ENCODE peak calls at places on chromosomes 2 and 18, in nine cellular contexts. C is astrocyte of the hippocampus, L is T1000, Y is BE2C, G is suprapubic skin, R is OCI-M1, A is NAMALWA, H is foreskin keratinocyte, K is EH. O is an unnamed sample.

GRCh38 chr2:239488078-239488590 is 87.3 kb upstream of the HDAC4 start:
- DNase-seq in C (no peak), L (no peak), Y (no peak), G (no peak), R (no peak), A (no peak), H (no peak), K (no peak), O (no peak)

GRCh38 chr2:125870264-125870663 is 785.7 kb upstream of the GYPC start:
- DNase-seq in C (no peak), L (no peak), Y (no peak), G (no peak), R (no peak), A (no peak), H (no peak), K (no peak), O (no peak)

GRCh38 chr2:234483568-234484251 is 13.2 kb downstream of the ARL4C start:
- DNase-seq in C (peak; percentile 47), L (no peak), Y (no peak), G (no peak), R (peak; percentile 31), A (peak; percentile 60), H (no peak), K (peak; percentile 16), O (no peak)

GRCh38 chr2:96907405-96908041 is 37.6 kb upstream of the SEMA4C start:
- DNase-seq in C (peak; percentile 55), L (no peak), Y (peak; percentile 37), G (peak; percentile 83), R (peak; percentile 12), A (no peak), H (no peak), K (peak; percentile 78), O (peak; percentile 70)

GRCh38 chr2:75432761-75433361 is 127.9 kb downstream of the EVA1A start:
- DNase-seq in C (peak; percentile 86), L (no peak), Y (no peak), G (no peak), R (peak; percentile 5), A (peak; percentile 71), H (peak; percentile 26), K (peak; percentile 16), O (no peak)

GRCh38 chr18:10213526-10213925 is 240.9 kb upstream of the APCDD1 start:
- DNase-seq in C (peak; percentile 51), L (no peak), Y (no peak), G (no peak), R (peak; percentile 69), A (peak; percentile 79), H (peak; percentile 22), K (peak; percentile 54), O (no peak)

GRCh38 chr18:49846263-49846662 is 32.9 kb upstream of the ACAA2 start:
- DNase-seq in C (peak; percentile 26), L (no peak), Y (no peak), G (no peak), R (no peak), A (no peak), H (no peak), K (peak; percentile 67), O (no peak)

GRCh38 chr2:166658901-166659300 is 164.9 kb upstream of the SCN7A start:
- DNase-seq in C (no peak), L (no peak), Y (no peak), G (no peak), R (no peak), A (no peak), H (no peak), K (no peak), O (no peak)

GRCh38 chr18:77005651-77006195 is 126.9 kb downstream of the MBP start:
- DNase-seq in C (no peak), L (no peak), Y (no peak), G (no peak), R (no peak), A (no peak), H (no peak), K (no peak), O (no peak)

GRCh38 chr2:36459725-36460137 is 104.2 kb downstream of the CRIM1 start:
- DNase-seq in C (peak; percentile 77), L (no peak), Y (no peak), G (no peak), R (peak; percentile 49), A (no peak), H (peak; percentile 56), K (peak; percentile 69), O (no peak)

GRCh38 chr2:12895017-12895416 is 178.3 kb downstream of the TRIB2 start:
- DNase-seq in C (no peak), L (no peak), Y (no peak), G (no peak), R (peak; percentile 8), A (no peak), H (no peak), K (no peak), O (no peak)

GRCh38 chr18:37230762-37231161 is 334.8 kb downstream of the CELF4 start:
- DNase-seq in C (no peak), L (no peak), Y (no peak), G (no peak), R (no peak), A (no peak), H (no peak), K (peak; percentile 9), O (no peak)

GRCh38 chr2:54967269-54967668 is 83.0 kb downstream of the RTN4 start:
- DNase-seq in C (no peak), L (no peak), Y (no peak), G (no peak), R (no peak), A (no peak), H (no peak), K (no peak), O (no peak)

GRCh38 chr18:77478619-77479018 is 229.0 kb downstream of the GALR1 start:
- DNase-seq in C (no peak), L (no peak), Y (no peak), G (peak; percentile 67), R (peak; percentile 29), A (no peak), H (no peak), K (no peak), O (no peak)

GRCh38 chr2:102166189-102166845 is 20.5 kb upstream of the IL1RL2 start:
- DNase-seq in C (peak; percentile 73), L (peak; percentile 1), Y (no peak), G (no peak), R (peak; percentile 53), A (no peak), H (peak; percentile 84), K (peak; percentile 83), O (peak; percentile 42)

GRCh38 chr2:101474752-101475384 is at the start of gene RFX8:
- DNase-seq in C (peak; percentile 85), L (no peak), Y (no peak), G (peak; percentile 68), R (no peak), A (no peak), H (no peak), K (peak; percentile 93), O (no peak)

GRCh38 chr2:12261993-12262680 is 454.6 kb upstream of the TRIB2 start:
- DNase-seq in C (no peak), L (no peak), Y (peak; percentile 16), G (no peak), R (no peak), A (no peak), H (peak; percentile 71), K (peak; percentile 6), O (no peak)

GRCh38 chr2:119451336-119452050 is 19.8 kb downstream of the TMEM37 start:
- DNase-seq in C (no peak), L (no peak), Y (no peak), G (peak; percentile 33), R (no peak), A (no peak), H (no peak), K (no peak), O (no peak)

GRCh38 chr2:230602562-230603230 is 109.9 kb upstream of the CAB39 start:
- DNase-seq in C (no peak), L (no peak), Y (no peak), G (no peak), R (no peak), A (peak; percentile 77), H (no peak), K (no peak), O (no peak)

GRCh38 chr2:164621761-164622105 is 451 bp upstream of the GRB14 start:
- DNase-seq in C (no peak), L (no peak), Y (no peak), G (no peak), R (no peak), A (no peak), H (no peak), K (no peak), O (no peak)

GRCh38 chr18:3104190-3105054 is 91.5 kb upstream of the LPIN2 start:
- DNase-seq in C (peak; percentile 52), L (no peak), Y (no peak), G (no peak), R (no peak), A (no peak), H (peak; percentile 56), K (peak; percentile 61), O (no peak)

GRCh38 chr2:205902041-205902898 is 183.7 kb downstream of the INO80D start:
- DNase-seq in C (no peak), L (no peak), Y (peak; percentile 84), G (no peak), R (peak; percentile 47), A (no peak), H (peak; percentile 21), K (peak; percentile 48), O (peak; percentile 49)

GRCh38 chr18:12309683-12310198 is 1.7 kb downstream of the TUBB6 start:
- DNase-seq in C (no peak), L (no peak), Y (no peak), G (peak; percentile 64), R (no peak), A (no peak), H (peak; percentile 87), K (no peak), O (no peak)

GRCh38 chr2:64978514-64979268 is 10.5 kb upstream of the SLC1A4 start:
- DNase-seq in C (peak; percentile 65), L (no peak), Y (no peak), G (no peak), R (peak; percentile 47), A (peak; percentile 45), H (peak; percentile 29), K (peak; percentile 69), O (no peak)

GRCh38 chr18:25140144-25140961 is 211.6 kb downstream of the ZNF521 start:
- DNase-seq in C (peak; percentile 28), L (no peak), Y (no peak), G (no peak), R (no peak), A (no peak), H (no peak), K (no peak), O (no peak)

GRCh38 chr2:18829331-18829902 is 240.0 kb upstream of the NT5C1B start:
- DNase-seq in C (peak; percentile 54), L (no peak), Y (no peak), G (no peak), R (no peak), A (no peak), H (peak; percentile 76), K (peak; percentile 90), O (no peak)

GRCh38 chr2:128062571-128062970 is 28.4 kb upstream of the UGGT1 start:
- DNase-seq in C (no peak), L (no peak), Y (no peak), G (no peak), R (no peak), A (no peak), H (no peak), K (no peak), O (no peak)

GRCh38 chr2:171923206-171923605 is 945 bp downstream of the HAT1 start:
- DNase-seq in C (peak; percentile 44), L (no peak), Y (peak; percentile 10), G (no peak), R (peak; percentile 74), A (no peak), H (peak; percentile 46), K (peak; percentile 86), O (peak; percentile 41)

GRCh38 chr2:75537658-75538057 is 23.1 kb downstream of the EVA1A start:
- DNase-seq in C (no peak), L (no peak), Y (no peak), G (no peak), R (no peak), A (no peak), H (no peak), K (no peak), O (no peak)

GRCh38 chr2:240589850-240590525 is 3.5 kb downstream of the CAPN10 start:
- DNase-seq in C (no peak), L (no peak), Y (no peak), G (no peak), R (no peak), A (no peak), H (no peak), K (no peak), O (peak; percentile 27)

GRCh38 chr2:66872056-66872821 is 437.3 kb downstream of the MEIS1 start:
- DNase-seq in C (no peak), L (no peak), Y (no peak), G (no peak), R (no peak), A (no peak), H (no peak), K (peak; percentile 69), O (no peak)